ENCODE peak calls at places on chromosomes 13 and 19, in seven cellular contexts. L is effector CD4-positive, alpha-beta T cell; E is omental fat pad; P is astrocyte of the spinal cord; O is uterus; W is activated T-helper 1 cell treated with anti-CD3 and anti-CD28 coated beads, Interleukin-12 subunit alpha, Interleukin-12 subunit beta, Interleukin-2, Interleukin-4 antibody, amounts not matched to agents 30 ng/mL and 10 ng/mL and 1 ng/mL, durations not matched to agents 14 hours and 24 hours and 36 hours; A is left colon. R is an unnamed sample.

GRCh38 chr13:105678072-105678471 is 857.4 kb downstream of the EFNB2 start:
- DNase-seq in L (no peak), E (no peak), P (no peak), O (no peak), W (no peak), A (no peak), R (no peak)

GRCh38 chr13:43662976-43663375 is 123.8 kb downstream of the ENOX1 start:
- DNase-seq in L (no peak), E (no peak), P (no peak), O (no peak), W (no peak), A (no peak), R (no peak)

GRCh38 chr19:28397311-28397710 is 815.6 kb downstream of the UQCRFS1 start:
- DNase-seq in L (no peak), E (no peak), P (no peak), O (no peak), W (no peak), A (no peak), R (no peak)

GRCh38 chr13:20721454-20722357 is 18.2 kb downstream of the IL17D start:
- DNase-seq in L (no peak), E (no peak), P (peak; percentile 58), O (peak; percentile 39), W (no peak), A (no peak), R (peak; percentile 76)

GRCh38 chr13:112067121-112067741 is at the start of gene SOX1:
- DNase-seq in L (no peak), E (no peak), P (peak; percentile 15), O (no peak), W (no peak), A (no peak), R (no peak)

GRCh38 chr13:31945202-31945978 is 86.2 kb upstream of the FRY start:
- DNase-seq in L (no peak), E (peak; percentile 75), P (peak; percentile 60), O (peak; percentile 30), W (no peak), A (peak; percentile 56), R (peak; percentile 42)

GRCh38 chr19:13051581-13052165 is 51.0 kb downstream of the LYL1 start:
- DNase-seq in L (no peak), E (no peak), P (peak; percentile 62), O (peak; percentile 74), W (no peak), A (peak; percentile 77), R (no peak)

GRCh38 chr13:96229356-96229755 is 139.4 kb downstream of the HS6ST3 start:
- DNase-seq in L (no peak), E (no peak), P (no peak), O (no peak), W (no peak), A (no peak), R (no peak)